ENCODE peak calls at places on chromosomes 3 and 15, in four cellular contexts. C is IMR-90, U is K562, M is endothelial cell of umbilical vein. Z is an unnamed sample. For H3K9me1, the result is how much of the 10 kb centered on the place peaks cover.

GRCh38 chr3:143814358-143814968 is 33.8 kb downstream of the SLC9A9 start:
- DNase-seq in C (no peak), U (no peak), M (no peak), Z (no peak)

GRCh38 chr3:78645628-78646310 is 1122.0 kb downstream of the ROBO1 start:
- DNase-seq in C (peak), U (peak), M (peak), Z (peak)

GRCh38 chr15:80789296-80789695 is 10.1 kb downstream of the CEMIP start:
- DNase-seq in C (peak), U (no peak), M (no peak), Z (no peak)

GRCh38 chr3:76405196-76405595 is 619.8 kb upstream of the ZNF717 start:
- DNase-seq in C (peak), U (no peak), M (no peak), Z (no peak)

GRCh38 chr15:29143909-29144308 is 125.7 kb downstream of the NSMCE3 start:
- DNase-seq in C (peak), U (no peak), M (no peak), Z (no peak)

GRCh38 chr15:85607842-85608241 is 186.9 kb downstream of the KLHL25 start:
- DNase-seq in C (peak), U (no peak), M (peak), Z (peak)

GRCh38 chr3:171358171-171358890 is 101.9 kb downstream of the TNIK start:
- DNase-seq in C (no peak), U (no peak), M (peak), Z (no peak)

GRCh38 chr3:22485943-22486342 is 717.2 kb upstream of the UBE2E2 start:
- DNase-seq in C (no peak), U (no peak), M (no peak), Z (no peak)

GRCh38 chr15:26472661-26473060 is 300.2 kb downstream of the GABRB3 start:
- DNase-seq in C (no peak), U (no peak), M (no peak), Z (no peak)

GRCh38 chr15:74630284-74631086 is 14.8 kb downstream of the CLK3 start:
- DNase-seq in C (no peak), U (no peak), M (no peak), Z (no peak)

GRCh38 chr15:38474155-38474757 is 20.3 kb downstream of the FAM98B start:
- DNase-seq in C (peak), U (peak), M (peak), Z (peak)

GRCh38 chr15:45147606-45148005 is 17.8 kb downstream of the DUOX1 start:
- DNase-seq in C (no peak), U (no peak), M (no peak), Z (no peak)

GRCh38 chr3:159764211-159765024 is 224.2 kb upstream of the IL12A start:
- DNase-seq in C (peak), U (peak), M (no peak), Z (no peak)

GRCh38 chr3:73094951-73095350 is 33.5 kb downstream of the EBLN2 start:
- DNase-seq in C (no peak), U (no peak), M (no peak), Z (no peak)

GRCh38 chr3:32062950-32063582 is 43.4 kb upstream of the GPD1L start:
- DNase-seq in C (no peak), U (no peak), M (no peak), Z (no peak)

GRCh38 chr15:71515375-71516186 is 294.8 kb upstream of the NR2E3 start:
- DNase-seq in C (no peak), U (no peak), M (no peak), Z (no peak)
- H3K27ac ChIP-seq in C (no peak), U (no peak), M (no peak), Z (peak)

GRCh38 chr3:61559108-61559731 is 2.2 kb upstream of the PTPRG start:
- DNase-seq in C (no peak), U (no peak), M (no peak), Z (no peak)
- H3K9me1 ChIP-seq in C (under half), U (under half), M (under half), Z (under half)

GRCh38 chr3:177199206-177199765 is 2.0 kb upstream of the TBL1XR1 start:
- DNase-seq in C (no peak), U (no peak), M (no peak), Z (no peak)
- H3K27ac ChIP-seq in C (no peak), U (peak), M (peak), Z (peak)

GRCh38 chr3:65619391-65620298 is 419.1 kb downstream of the MAGI1 start:
- DNase-seq in C (peak), U (peak), M (peak), Z (no peak)
- H3K9me1 ChIP-seq in C (under half), U (under half), M (under half), Z (under half)

GRCh38 chr3:55556622-55557531 is 69.8 kb upstream of the WNT5A start:
- DNase-seq in C (peak), U (no peak), M (no peak), Z (no peak)

GRCh38 chr3:55555866-55556621 is 68.9 kb upstream of the WNT5A start:
- DNase-seq in C (peak), U (no peak), M (no peak), Z (no peak)

GRCh38 chr3:55557549-55557948 is 70.4 kb upstream of the WNT5A start:
- DNase-seq in C (no peak), U (no peak), M (no peak), Z (no peak)

GRCh38 chr3:55551644-55552043 is 64.5 kb upstream of the WNT5A start:
- DNase-seq in C (no peak), U (no peak), M (no peak), Z (no peak)

GRCh38 chr3:55554621-55555020 is 67.5 kb upstream of the WNT5A start:
- DNase-seq in C (no peak), U (no peak), M (no peak), Z (no peak)
- H3K27ac ChIP-seq in C (no peak), U (no peak), M (no peak), Z (no peak)

DNA sequence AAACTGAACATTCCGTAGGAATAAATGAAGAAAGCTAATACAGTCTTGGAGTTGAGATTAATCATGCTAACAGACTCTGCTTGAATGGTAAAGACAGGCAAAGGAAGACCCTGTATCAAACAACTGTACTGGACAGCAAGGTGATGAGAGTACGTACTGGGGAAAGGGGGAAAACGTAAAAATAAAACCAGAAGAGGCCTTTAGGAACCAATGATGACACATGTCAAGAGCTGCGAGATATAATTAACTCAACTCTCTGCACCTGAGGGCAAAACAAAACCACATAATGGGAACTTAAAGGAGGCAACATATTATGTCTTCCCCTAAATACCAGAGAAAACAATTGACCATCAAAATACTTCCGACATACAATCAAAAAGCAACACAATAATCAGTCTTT is 5.6 kb downstream of the ZMAT3 start:
- DNase-seq in C (no peak), U (no peak), M (no peak), Z (no peak)
- H3K9me1 ChIP-seq in C (under half), U (under half), M (under half), Z (under half)

DNA sequence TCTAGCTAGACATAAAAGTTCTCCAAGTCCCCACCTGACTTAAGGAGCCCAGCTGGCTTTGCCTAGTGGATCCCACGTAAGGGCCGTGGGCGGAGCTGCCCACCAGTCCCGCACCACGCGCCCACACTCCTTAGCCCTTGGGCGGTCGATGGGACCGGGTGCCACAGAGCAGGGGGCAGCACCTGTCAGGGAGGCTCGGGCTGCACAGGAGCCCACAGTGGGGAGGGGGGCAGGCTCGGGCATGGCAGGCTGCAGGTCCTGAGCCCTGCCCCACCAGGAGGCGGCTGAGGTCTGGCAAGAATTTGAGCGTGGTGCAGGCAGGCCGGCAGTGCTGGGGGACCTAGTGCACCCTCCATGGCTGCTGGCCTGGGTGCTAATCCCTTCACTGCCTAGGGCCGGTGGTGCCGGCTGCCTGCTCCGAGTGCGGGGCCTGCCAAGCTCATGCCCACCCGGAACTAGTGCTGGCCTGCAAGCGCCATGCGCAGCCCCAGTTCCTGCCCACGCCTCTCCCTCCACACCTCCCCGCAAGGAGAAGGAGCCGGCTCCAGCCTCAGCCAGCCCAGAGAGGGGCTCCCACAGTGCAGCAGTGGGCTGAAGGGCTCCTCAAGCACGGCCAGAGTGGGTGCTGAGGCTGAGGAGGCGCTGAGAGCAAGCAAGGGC is 78.7 kb downstream of the SLC6A1 start:
- DNase-seq in C (no peak), U (no peak), M (no peak), Z (no peak)
- H3K27ac ChIP-seq in C (no peak), U (no peak), M (no peak), Z (no peak)